ENCODE peak calls at places on chromosomes 12 and 14, in six cellular contexts. O, T, Q, W, J and Z are unnamed samples.

GRCh38 chr12:121364657-121365265 is 12.6 kb upstream of the ANAPC5 start:
- DNase-seq in O (no peak), T (no peak), Q (no peak), W (no peak), J (no peak), Z (no peak)

GRCh38 chr14:100132161-100132902 is 27.1 kb downstream of the DEGS2 start:
- DNase-seq in O (peak), T (no peak), Q (no peak), W (no peak), J (peak), Z (no peak)

GRCh38 chr14:78005325-78005724 is 164.8 kb upstream of the NRXN3 start:
- DNase-seq in O (no peak), T (peak), Q (no peak), W (no peak), J (peak), Z (no peak)

GRCh38 chr14:55701638-55702037 is 121.6 kb downstream of the KTN1 start:
- DNase-seq in O (peak), T (no peak), Q (no peak), W (no peak), J (no peak), Z (no peak)

GRCh38 chr12:51788876-51789275 is 59.6 kb downstream of the FIGNL2 start:
- DNase-seq in O (peak), T (no peak), Q (no peak), W (peak), J (peak), Z (no peak)

GRCh38 chr14:79837699-79838098 is 373.6 kb downstream of the DIO2 start:
- DNase-seq in O (no peak), T (no peak), Q (no peak), W (no peak), J (no peak), Z (no peak)

GRCh38 chr14:43411841-43412240 is 1095.2 kb downstream of the FSCB start:
- DNase-seq in O (no peak), T (no peak), Q (no peak), W (no peak), J (no peak), Z (no peak)

GRCh38 chr12:64894827-64895475 is 70.5 kb downstream of the TBC1D30 start:
- DNase-seq in O (peak), T (no peak), Q (no peak), W (no peak), J (no peak), Z (no peak)